ENCODE peak calls at places on chromosome 21, in six cellular contexts. I is adrenal gland, T is uterus, L is left lung, O is neuronal stem cell, M is RWPE2. H is an unnamed sample.

GRCh38 chr21:24716306-24716918 is 890.9 kb downstream of the MRPL39 start:
- DNase-seq in I (no peak), O (no peak), T (no peak), M (no peak), L (no peak), H (no peak)

GRCh38 chr21:8992731-8993174 is 1528.6 kb upstream of the TPTE start:
- DNase-seq in L (no peak), O (no peak), M (no peak), I (no peak), T (no peak), H (no peak)

GRCh38 chr21:41256771-41257702 is 59.6 kb upstream of the FAM3B start:
- DNase-seq in M (no peak), O (no peak), T (no peak), I (no peak), L (no peak), H (no peak)

GRCh38 chr21:32958288-32958992 is 67.3 kb upstream of the OLIG2 start:
- DNase-seq in L (no peak), M (no peak), O (no peak), T (no peak), I (no peak), H (no peak)

GRCh38 chr21:29258626-29259335 is 39.9 kb upstream of the BACH1 start:
- DNase-seq in M (peak), O (no peak), L (no peak), I (no peak), T (no peak), H (no peak)

GRCh38 chr21:23471877-23472276 is 2135.4 kb downstream of the MRPL39 start:
- DNase-seq in L (no peak), O (no peak), T (no peak), I (no peak), M (no peak), H (no peak)

GRCh38 chr21:21010698-21011097 is 12.5 kb downstream of the NCAM2 start:
- DNase-seq in O (no peak), T (no peak), L (no peak), I (no peak), M (no peak), H (no peak)

GRCh38 chr21:29033301-29033700 is 8.8 kb downstream of the USP16 start:
- DNase-seq in O (no peak), L (no peak), T (no peak), M (no peak), I (no peak), H (no peak)

GRCh38 chr21:25556087-25556486 is 51.2 kb downstream of the MRPL39 start:
- DNase-seq in M (no peak), L (no peak), O (no peak), I (no peak), T (no peak), H (no peak)

GRCh38 chr21:20418353-20418752 is 579.9 kb upstream of the NCAM2 start:
- DNase-seq in I (no peak), O (no peak), M (no peak), T (no peak), L (no peak), H (no peak)

GRCh38 chr21:32991299-32991850 is 34.4 kb upstream of the OLIG2 start:
- DNase-seq in T (no peak), O (peak), M (no peak), I (no peak), L (no peak), H (no peak)

GRCh38 chr21:29829514-29830255 is 110.1 kb downstream of the GRIK1 start:
- DNase-seq in T (no peak), I (no peak), M (no peak), L (no peak), O (no peak), H (no peak)

GRCh38 chr21:26782349-26782748 is 62.9 kb downstream of the ADAMTS1 start:
- DNase-seq in O (no peak), I (no peak), T (no peak), M (no peak), L (no peak), H (no peak)

GRCh38 chr21:43979654-43980053 is 32.5 kb upstream of the TRAPPC10 start:
- DNase-seq in M (no peak), O (no peak), T (no peak), L (no peak), I (no peak), H (no peak)

GRCh38 chr21:41751621-41752020 is 15.2 kb downstream of the RIPK4 start:
- DNase-seq in L (peak), M (peak), T (no peak), O (no peak), I (no peak), H (no peak)

GRCh38 chr21:40759061-40759460 is 87.9 kb downstream of the DSCAM start:
- DNase-seq in M (no peak), L (no peak), I (no peak), T (no peak), O (no peak), H (no peak)

GRCh38 chr21:41186763-41187536 is 19.0 kb downstream of the BACE2 start:
- DNase-seq in L (no peak), O (no peak), T (no peak), I (no peak), M (no peak), H (no peak)

GRCh38 chr21:44059710-44060109 is 47.5 kb upstream of the PWP2 start:
- DNase-seq in T (no peak), L (no peak), I (no peak), M (no peak), O (no peak), H (no peak)

GRCh38 chr21:33021667-33022066 is 4.1 kb upstream of the OLIG2 start:
- DNase-seq in O (no peak), T (no peak), L (no peak), M (no peak), I (no peak), H (no peak)

GRCh38 chr21:27362249-27362648 is 395.4 kb upstream of the ADAMTS5 start:
- DNase-seq in T (no peak), L (no peak), I (no peak), M (no peak), O (no peak), H (no peak)

GRCh38 chr21:21396424-21396823 is 398.2 kb downstream of the NCAM2 start:
- DNase-seq in I (no peak), T (no peak), O (no peak), L (no peak), M (no peak), H (no peak)

GRCh38 chr21:41610042-41610839 is 102.3 kb upstream of the TMPRSS2 start:
- DNase-seq in O (no peak), T (no peak), M (peak), I (peak), L (peak), H (peak)

GRCh38 chr21:27564684-27565280 is 597.9 kb upstream of the ADAMTS5 start:
- DNase-seq in T (peak), L (no peak), O (peak), I (peak), M (no peak), H (no peak)

GRCh38 chr21:16004523-16004922 is 274.7 kb downstream of the USP25 start:
- DNase-seq in I (no peak), M (no peak), T (no peak), O (no peak), L (no peak), H (no peak)

GRCh38 chr21:16004121-16004520 is 274.3 kb downstream of the USP25 start:
- DNase-seq in L (no peak), O (no peak), M (no peak), I (no peak), T (no peak), H (no peak)

GRCh38 chr21:16011719-16012118 is 281.9 kb downstream of the USP25 start:
- DNase-seq in I (no peak), L (no peak), O (no peak), M (no peak), T (no peak), H (no peak)

GRCh38 chr21:16002872-16003466 is 273.2 kb downstream of the USP25 start:
- DNase-seq in O (no peak), T (no peak), L (no peak), M (no peak), I (no peak), H (no peak)

DNA sequence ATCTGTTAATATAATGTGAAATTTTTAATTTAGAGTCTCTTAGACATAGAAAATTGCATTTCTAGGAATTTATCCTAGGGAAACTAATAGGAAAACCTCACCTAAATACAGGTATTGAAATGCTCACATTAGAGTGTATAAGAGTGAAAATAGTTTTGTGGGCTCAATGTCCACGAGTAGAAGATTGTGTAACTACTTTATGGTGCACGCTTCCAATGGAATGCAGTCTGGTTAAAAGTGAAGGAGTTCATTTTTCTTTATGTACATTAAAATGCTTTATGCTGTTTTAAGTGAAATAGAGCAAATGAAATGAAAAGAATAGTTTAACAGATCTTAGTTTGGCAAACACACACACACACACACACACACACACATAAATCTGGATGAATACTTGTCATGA is 278.2 kb downstream of the USP25 start:
- DNase-seq in L (no peak), O (no peak), T (no peak), M (no peak), I (no peak), H (no peak)
- H3K27ac ChIP-seq in L (no peak), O (no peak), T (peak), M (no peak), I (no peak), H (no peak)

DNA sequence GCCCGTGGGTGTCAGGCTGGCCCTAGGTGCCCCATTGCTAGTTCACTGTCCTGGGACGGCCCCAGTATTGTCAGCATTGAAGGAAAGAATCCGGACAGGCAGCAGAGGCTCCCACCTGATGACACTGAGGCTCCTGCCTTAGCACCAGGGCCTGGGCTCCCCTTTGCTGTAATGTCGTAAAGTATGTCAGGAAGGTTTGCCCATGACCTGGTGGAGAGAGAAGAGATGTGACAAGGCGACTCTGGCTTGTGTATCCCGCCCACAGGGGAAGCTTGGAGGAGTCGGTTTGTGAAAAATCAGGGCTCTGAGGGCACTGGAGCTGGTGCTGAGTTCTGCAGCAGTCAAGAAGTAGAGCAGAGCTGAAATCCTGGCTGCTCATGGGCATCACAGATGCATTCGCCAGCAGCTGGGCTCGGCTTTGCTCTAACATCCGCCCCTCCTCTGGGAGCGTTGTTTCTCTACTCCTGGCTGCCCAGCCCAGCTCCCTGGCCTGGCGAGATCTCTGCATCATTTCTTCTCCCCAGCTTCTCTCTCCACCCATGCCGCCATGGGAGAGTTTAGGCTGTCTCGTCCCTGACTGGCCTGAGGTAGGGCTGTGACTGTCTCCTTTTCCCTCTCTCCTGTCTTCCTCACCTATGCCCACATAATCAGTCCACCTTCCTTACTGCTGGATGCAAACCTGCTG is 74.1 kb downstream of the ADARB1 start:
- DNase-seq in O (no peak), M (no peak), I (no peak), L (no peak), T (no peak), H (no peak)
- H3K27ac ChIP-seq in O (no peak), M (no peak), I (no peak), L (no peak), T (no peak), H (no peak)

GRCh38 chr21:35428927-35429326 is 379.8 kb upstream of the RUNX1 start:
- DNase-seq in T (no peak), M (no peak), I (no peak), L (no peak), O (no peak), H (no peak)
- H3K27ac ChIP-seq in T (no peak), M (no peak), I (no peak), L (peak), O (no peak), H (no peak)

DNA sequence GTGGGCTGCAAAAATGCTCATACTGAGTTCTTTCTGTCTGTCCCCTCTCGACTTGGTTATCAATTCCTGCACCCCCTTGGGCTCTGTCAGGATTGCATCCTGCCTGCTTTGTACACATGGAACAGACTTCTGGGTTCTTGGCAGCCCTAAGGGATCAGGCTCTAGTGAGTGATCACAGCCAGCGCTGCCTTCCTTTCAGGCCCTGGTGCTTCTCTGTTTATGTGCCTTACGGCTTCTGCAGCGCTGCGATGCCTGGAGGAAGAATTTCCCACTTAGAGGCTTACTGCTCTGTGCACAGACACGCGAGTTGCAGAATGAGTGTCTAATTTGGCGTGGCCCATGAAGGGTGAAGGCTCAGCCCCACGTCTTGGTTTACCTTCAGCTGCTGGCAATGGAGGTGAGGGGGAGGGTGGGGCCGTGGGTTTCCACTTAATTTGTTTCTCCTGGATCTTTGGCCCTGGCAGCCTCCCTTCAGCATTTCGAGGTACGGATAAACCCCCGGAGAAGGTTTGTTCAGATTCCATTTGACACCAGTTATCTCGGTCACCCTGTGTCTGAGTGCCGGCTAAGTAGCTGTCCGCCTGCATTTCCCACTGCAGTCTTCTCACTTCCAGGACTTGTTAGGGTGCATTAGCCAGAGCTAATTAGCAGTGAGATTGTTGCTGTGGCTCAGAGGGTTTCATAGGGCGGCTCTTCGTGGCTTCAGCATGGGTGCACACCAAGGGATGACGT is 227.3 kb downstream of the DYRK1A start:
- DNase-seq in M (no peak), L (no peak), I (no peak), T (no peak), O (no peak), H (no peak)
- H3K27ac ChIP-seq in M (no peak), L (no peak), I (no peak), T (no peak), O (no peak), H (no peak)

DNA sequence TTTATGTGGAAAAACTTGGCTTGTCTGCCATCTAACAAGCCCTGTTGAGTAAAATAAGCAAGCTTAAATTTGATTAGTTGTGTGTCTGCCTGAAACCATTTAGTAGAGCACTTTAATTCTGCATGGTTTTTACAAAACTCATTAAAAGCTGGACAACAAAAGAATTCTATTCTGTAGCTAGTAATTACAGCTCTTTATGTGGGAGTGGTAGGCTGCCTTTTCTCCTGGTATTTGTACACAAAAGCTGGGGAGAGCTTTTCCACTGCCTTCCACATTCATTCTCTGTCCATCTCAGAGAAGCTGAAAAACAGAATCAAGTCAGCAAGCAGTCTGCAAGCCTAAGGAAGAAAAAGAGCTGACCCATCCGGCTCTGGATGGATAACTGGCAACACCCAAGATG is 1.8 kb downstream of the ETS2 start:
- DNase-seq in L (no peak), I (no peak), T (no peak), O (peak), M (no peak), H (no peak)
- H3K27ac ChIP-seq in L (peak), I (peak), T (peak), O (peak), M (peak), H (peak)

GRCh38 chr21:42942244-42942643 is 16.8 kb upstream of the ERVH48-1 start:
- DNase-seq in M (no peak), T (no peak), L (no peak), I (no peak), O (no peak), H (no peak)

GRCh38 chr21:42939581-42940413 is 14.4 kb upstream of the ERVH48-1 start:
- DNase-seq in T (peak), I (peak), O (no peak), M (peak), L (peak), H (no peak)

GRCh38 chr21:42941696-42942085 is 16.3 kb upstream of the ERVH48-1 start:
- DNase-seq in L (no peak), O (no peak), T (no peak), I (no peak), M (no peak), H (no peak)

DNA sequence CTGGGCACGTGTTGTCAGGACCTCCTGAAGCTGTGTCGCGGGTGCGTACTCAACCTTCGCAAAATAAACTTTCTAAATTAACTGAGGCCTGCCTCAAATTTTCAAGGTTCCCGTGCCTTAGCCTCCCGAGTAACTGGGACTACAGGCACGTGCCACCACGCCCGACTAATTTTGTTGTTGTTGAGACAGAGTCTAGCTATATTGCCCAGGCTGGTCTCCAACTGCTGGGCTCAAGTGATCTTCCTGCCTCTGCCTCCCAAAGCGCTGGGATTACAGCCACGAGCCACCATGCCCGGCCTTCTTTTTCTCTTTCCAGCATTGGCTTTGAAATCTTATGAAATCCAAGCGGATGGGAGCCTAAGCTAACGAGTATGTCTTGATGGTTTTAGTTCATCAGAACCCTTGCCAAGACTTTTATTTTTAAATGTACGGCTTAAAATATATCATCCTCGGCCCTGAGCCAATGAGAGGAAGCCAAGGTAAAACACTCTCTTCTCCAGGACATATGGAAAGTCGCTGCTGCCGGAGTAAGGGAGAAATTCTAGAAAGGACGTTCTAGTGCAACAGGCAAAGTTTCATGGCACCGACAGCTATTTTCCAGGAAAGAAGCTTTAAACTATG is 12.6 kb upstream of the ERVH48-1 start:
- DNase-seq in M (no peak), I (no peak), T (no peak), L (peak), O (no peak), H (no peak)
- H3K27ac ChIP-seq in M (no peak), I (no peak), T (no peak), L (no peak), O (no peak), H (no peak)

DNA sequence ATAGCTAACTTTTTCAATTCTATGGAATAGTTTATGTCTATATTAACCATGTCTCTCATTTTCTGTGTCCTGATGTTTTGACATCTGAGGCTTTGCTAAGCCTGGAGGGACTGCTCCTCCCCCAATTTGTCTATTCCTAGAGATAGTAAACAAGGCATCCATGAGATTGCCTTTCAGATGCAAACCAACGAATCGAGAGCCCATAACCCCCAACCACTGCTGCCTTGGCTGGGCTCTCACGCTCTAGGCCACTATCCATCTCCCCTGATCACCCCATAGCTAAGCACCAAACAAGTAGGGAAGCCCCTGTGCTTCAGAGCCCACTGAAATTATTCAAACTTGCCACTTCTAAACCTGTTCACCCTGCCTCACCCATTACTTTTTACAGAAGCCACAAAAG is 437.7 kb downstream of the SETD4 start:
- DNase-seq in L (no peak), O (no peak), T (no peak), M (no peak), I (no peak), H (no peak)
- H3K27ac ChIP-seq in L (no peak), O (no peak), T (no peak), M (no peak), I (no peak), H (no peak)

GRCh38 chr21:45510466-45510955 is 31.7 kb downstream of the SLC19A1 start:
- DNase-seq in M (no peak), O (no peak), T (no peak), I (no peak), L (peak), H (no peak)
- H3K27ac ChIP-seq in M (no peak), O (no peak), T (no peak), I (no peak), L (no peak), H (no peak)